ENCODE peak calls at places on chromosomes 7 and 10, in seven cellular contexts. Y is uterus, H is psoas muscle, E is cardiac muscle cell, X is stomach, P is foreskin fibroblast, J is hepatocyte. S is an unnamed sample.

GRCh38 chr7:155917836-155918385 is 105.6 kb upstream of the SHH start:
- DNase-seq in X (peak), E (no peak), Y (no peak), H (no peak), J (no peak), P (no peak), S (no peak)

GRCh38 chr10:102906507-102906906 is 11.6 kb upstream of the CNNM2 start:
- DNase-seq in E (no peak), H (no peak), X (no peak), Y (no peak), P (no peak), J (no peak), S (no peak)

GRCh38 chr10:103758294-103758681 is 97.1 kb downstream of the SH3PXD2A start:
- DNase-seq in P (peak), E (no peak), J (no peak), H (peak), X (no peak), Y (no peak), S (no peak)

GRCh38 chr10:76581685-76582084 is 1055.9 kb downstream of the KCNMA1 start:
- DNase-seq in X (no peak), E (no peak), H (no peak), P (no peak), J (no peak), Y (no peak), S (no peak)

GRCh38 chr10:91700273-91700672 is 67.4 kb upstream of the PPP1R3C start:
- DNase-seq in J (no peak), E (no peak), H (no peak), X (no peak), Y (no peak), P (peak), S (no peak)

GRCh38 chr10:110216942-110217341 is 9.5 kb downstream of the MXI1 start:
- DNase-seq in X (no peak), P (no peak), E (no peak), J (no peak), H (no peak), Y (no peak), S (no peak)

GRCh38 chr7:79420464-79420863 is 33.0 kb downstream of the MAGI2 start:
- DNase-seq in H (no peak), P (peak), Y (no peak), J (peak), X (no peak), E (no peak), S (peak)

GRCh38 chr7:25906003-25906402 is 246.0 kb upstream of the NFE2L3 start:
- DNase-seq in X (no peak), P (no peak), E (no peak), Y (no peak), J (no peak), H (no peak), S (no peak)

GRCh38 chr10:12768156-12768731 is 233.3 kb downstream of the CCDC3 start:
- DNase-seq in Y (no peak), E (no peak), X (no peak), P (no peak), J (no peak), H (no peak), S (no peak)

DNA sequence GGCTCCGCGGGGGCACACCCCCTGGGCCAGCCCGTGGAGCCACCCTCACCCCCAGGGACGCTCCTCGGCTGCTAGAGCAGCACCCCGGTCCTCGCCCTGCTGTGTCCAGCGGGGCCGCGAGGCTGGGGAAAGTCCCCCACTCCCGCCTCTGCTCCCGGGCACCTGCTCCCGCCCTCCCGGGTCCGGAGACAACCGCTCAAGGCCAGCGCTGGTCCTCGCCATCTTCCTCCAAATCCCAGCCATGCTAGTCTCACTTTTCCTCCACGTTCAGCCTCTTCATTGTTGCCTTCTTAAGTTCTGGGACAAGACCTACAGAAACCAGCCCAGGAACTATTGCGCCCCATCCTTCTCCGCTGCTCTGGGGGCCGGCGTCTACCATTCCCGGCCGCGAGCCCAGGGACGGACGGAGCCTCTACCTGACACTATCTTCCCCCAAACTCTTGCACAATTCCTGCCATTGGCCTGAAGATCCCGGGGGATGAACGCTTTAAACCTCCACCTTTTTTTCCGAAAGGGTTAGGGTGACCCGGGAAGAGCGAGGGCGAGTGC is 4.8 kb upstream of the KCP start:
- DNase-seq in H (no peak), P (no peak), E (no peak), J (no peak), Y (no peak), X (no peak), S (no peak)
- H3K4me3 ChIP-seq in H (peak), P (no peak), E (no peak), J (no peak), Y (peak), X (peak), S (no peak)

GRCh38 chr10:122530177-122530576 is 30.4 kb upstream of the DMBT1 start:
- DNase-seq in J (no peak), X (no peak), H (no peak), Y (no peak), P (no peak), E (no peak), S (no peak)

GRCh38 chr10:122526892-122527291 is 33.7 kb upstream of the DMBT1 start:
- DNase-seq in E (no peak), P (no peak), Y (no peak), H (no peak), X (no peak), J (peak), S (no peak)

GRCh38 chr10:122521011-122521410 is 39.5 kb upstream of the DMBT1 start:
- DNase-seq in J (no peak), X (no peak), P (peak), H (no peak), Y (no peak), E (no peak), S (no peak)

GRCh38 chr10:122524811-122525210 is 35.7 kb upstream of the DMBT1 start:
- DNase-seq in P (no peak), Y (no peak), X (no peak), J (no peak), H (no peak), E (no peak), S (no peak)

GRCh38 chr10:122525788-122526187 is 34.8 kb upstream of the DMBT1 start:
- DNase-seq in X (no peak), H (no peak), E (peak), Y (no peak), J (peak), P (no peak), S (no peak)
- TF ChIP-seq CTCF in X (peak), H (peak), E (peak), Y (peak), J (peak), P (no peak), S (peak)

DNA sequence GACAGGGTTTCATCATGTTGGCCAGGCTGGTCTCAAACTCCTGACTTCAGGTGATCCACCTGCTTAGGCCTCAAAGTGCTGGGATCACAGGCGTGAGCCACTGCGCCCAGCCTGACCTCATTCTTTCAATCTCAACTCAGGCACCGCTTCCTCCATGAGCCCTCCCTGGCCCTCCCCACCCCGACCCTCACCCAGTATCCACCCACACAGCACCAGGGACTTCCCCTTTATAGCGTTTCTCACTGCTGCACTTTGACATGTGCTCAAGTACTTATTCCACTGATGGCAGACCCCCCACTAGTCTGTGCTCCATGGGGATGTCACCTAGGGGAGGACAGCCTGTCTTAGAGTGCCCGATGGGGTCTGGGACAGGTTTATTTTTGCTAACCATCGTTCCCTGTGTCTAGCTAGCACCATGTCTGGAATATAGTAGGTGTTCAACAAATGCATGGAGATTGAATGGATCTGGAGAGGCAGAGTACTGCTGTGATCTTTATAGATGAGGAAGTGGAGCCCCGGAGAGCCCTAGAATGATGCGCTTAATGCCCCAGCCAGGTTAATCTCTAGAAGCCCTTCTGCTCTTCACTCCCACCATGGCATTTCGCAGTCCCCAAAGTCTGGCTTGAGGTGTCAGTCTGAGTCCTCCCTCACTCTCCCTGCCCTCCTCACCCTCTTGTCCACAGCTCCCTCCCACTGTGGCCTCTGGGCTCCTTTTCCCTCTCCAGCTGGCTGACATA is 258.8 kb downstream of the RPS24 start:
- DNase-seq in X (no peak), H (no peak), J (no peak), Y (no peak), E (no peak), P (no peak), S (no peak)
- H3K4me3 ChIP-seq in X (no peak), H (no peak), J (no peak), Y (no peak), E (no peak), P (no peak), S (no peak)

GRCh38 chr10:117740696-117741222 is 198.2 kb downstream of the EMX2 start:
- DNase-seq in E (no peak), J (no peak), H (no peak), Y (no peak), P (no peak), X (no peak), S (no peak)

GRCh38 chr10:117743517-117743916 is 201.0 kb downstream of the EMX2 start:
- DNase-seq in H (no peak), P (no peak), E (no peak), J (no peak), X (no peak), Y (no peak), S (no peak)

GRCh38 chr10:117745301-117745700 is 202.8 kb downstream of the EMX2 start:
- DNase-seq in E (no peak), J (no peak), X (no peak), H (no peak), P (no peak), Y (no peak), S (no peak)

GRCh38 chr10:117740088-117740487 is 197.5 kb downstream of the EMX2 start:
- DNase-seq in J (no peak), P (no peak), E (no peak), Y (no peak), H (no peak), X (no peak), S (no peak)

DNA sequence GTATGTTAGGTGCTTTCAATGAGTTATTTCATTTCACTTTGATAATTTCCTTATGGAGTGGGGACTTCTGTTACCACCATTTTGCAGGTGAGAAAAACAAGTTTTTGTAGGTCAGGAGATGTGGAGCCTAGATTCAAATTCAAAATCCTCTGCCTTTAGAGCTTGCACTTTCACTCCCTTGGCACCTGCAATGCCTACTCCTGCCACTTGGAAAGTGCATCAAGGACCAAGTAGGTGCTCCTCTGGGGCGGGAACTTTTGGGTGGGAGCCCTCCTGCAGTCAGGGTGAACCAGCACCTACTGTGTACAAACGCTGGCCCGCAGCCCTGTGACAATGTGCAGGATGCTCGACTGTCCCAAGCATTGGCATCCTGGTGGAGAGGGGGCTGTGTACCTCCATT is 199.0 kb downstream of the EMX2 start:
- DNase-seq in J (no peak), H (no peak), Y (no peak), P (no peak), E (no peak), X (no peak), S (no peak)
- TF ChIP-seq CTCF in J (no peak), H (no peak), Y (no peak), P (no peak), E (no peak), X (no peak), S (no peak)

DNA sequence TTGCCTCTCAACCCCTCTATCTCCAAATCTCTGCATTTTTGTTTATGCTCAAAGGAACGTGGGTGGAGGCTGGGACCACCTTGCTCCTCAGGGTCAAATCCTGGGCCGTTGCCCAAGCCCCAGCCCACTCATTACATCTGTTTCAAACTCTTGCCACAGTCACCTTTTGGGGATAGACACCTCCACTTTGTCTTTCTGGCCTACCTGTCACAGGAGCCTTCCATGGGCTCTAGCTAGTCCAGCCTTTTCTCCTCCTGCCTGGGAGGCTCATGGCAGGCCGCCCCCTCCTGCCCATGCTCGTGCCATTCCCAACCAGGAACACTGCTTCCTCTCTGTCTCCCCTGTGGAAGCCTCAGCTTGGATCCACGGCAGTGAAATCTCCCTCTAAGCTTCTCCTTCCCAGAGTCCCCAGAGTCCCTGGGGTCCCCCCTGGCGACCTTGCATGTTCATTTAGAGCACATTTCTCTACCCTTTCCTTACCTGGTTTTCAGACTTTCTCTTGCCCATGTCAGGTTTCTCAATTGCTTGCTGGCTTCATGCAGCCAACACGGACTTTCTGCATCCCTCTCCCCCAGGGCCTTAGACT is 2.5 kb upstream of the ADAMTS14 start:
- DNase-seq in Y (no peak), J (no peak), P (no peak), X (no peak), E (no peak), H (no peak), S (no peak)
- H3K4me3 ChIP-seq in Y (no peak), J (no peak), P (no peak), X (no peak), E (no peak), H (no peak), S (no peak)

GRCh38 chr7:157228864-157229422 is 90.2 kb downstream of the UBE3C start:
- DNase-seq in P (peak), Y (no peak), X (no peak), E (peak), J (peak), H (no peak), S (no peak)
- TF ChIP-seq CTCF in P (peak), Y (no peak), X (no peak), E (peak), J (peak), H (peak), S (peak)

DNA sequence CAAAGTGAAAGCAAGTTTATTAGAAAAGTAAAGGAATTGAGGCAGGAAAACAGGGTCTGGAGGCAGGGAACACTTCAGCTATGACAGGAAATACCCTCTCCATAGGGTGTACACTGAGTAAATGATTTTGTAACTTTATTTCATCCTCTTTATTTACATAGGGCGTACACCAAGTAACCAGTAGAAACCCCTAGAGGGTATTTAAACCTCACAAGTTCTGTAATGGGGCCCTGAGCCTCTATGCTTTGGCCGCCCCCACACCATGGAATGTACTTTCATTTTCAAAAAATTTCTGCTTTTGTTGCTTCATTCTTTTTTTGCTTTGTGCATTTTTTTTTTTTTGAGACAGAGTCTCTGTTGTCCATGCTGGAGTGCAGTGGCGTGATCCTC is 1.4 kb upstream of the PSMG3 start:
- DNase-seq in P (peak), X (no peak), J (peak), E (no peak), H (peak), Y (no peak), S (no peak)
- H3K4me3 ChIP-seq in P (peak), X (peak), J (peak), E (no peak), H (peak), Y (peak), S (peak)

GRCh38 chr7:94001396-94001795 is 2.8 kb downstream of the BET1 start:
- DNase-seq in J (no peak), H (no peak), P (no peak), Y (no peak), X (no peak), E (no peak), S (peak)

GRCh38 chr7:94008537-94008936 is 4.4 kb upstream of the BET1 start:
- DNase-seq in X (no peak), Y (no peak), E (no peak), H (no peak), J (no peak), P (peak), S (no peak)

GRCh38 chr7:94003446-94004023 is 620 bp downstream of the BET1 start:
- DNase-seq in X (no peak), P (peak), E (peak), H (no peak), Y (no peak), J (peak), S (no peak)

GRCh38 chr7:94005753-94006152 is 1.6 kb upstream of the BET1 start:
- DNase-seq in X (no peak), H (no peak), E (no peak), P (no peak), Y (no peak), J (no peak), S (no peak)

GRCh38 chr7:94004024-94004945 is at the start of gene BET1:
- DNase-seq in X (peak), J (peak), H (peak), E (peak), Y (peak), P (peak), S (peak)
- TF ChIP-seq CTCF in X (no peak), J (no peak), H (no peak), E (no peak), Y (no peak), P (no peak), S (no peak)

GRCh38 chr10:47024046-47024322 is 112.8 kb downstream of the PTPN20 start:
- DNase-seq in X (no peak), P (no peak), E (no peak), Y (no peak), J (no peak), H (no peak), S (no peak)

GRCh38 chr10:47026301-47027107 is 115.3 kb downstream of the PTPN20 start:
- DNase-seq in X (peak), H (peak), J (no peak), Y (peak), E (no peak), P (no peak), S (no peak)

GRCh38 chr10:47024399-47025252 is 113.4 kb downstream of the PTPN20 start:
- DNase-seq in P (peak), E (peak), H (peak), X (peak), J (peak), Y (peak), S (no peak)

GRCh38 chr10:47025540-47026300 is 114.5 kb downstream of the PTPN20 start:
- DNase-seq in H (peak), J (no peak), P (peak), E (no peak), X (peak), Y (peak), S (peak)

DNA sequence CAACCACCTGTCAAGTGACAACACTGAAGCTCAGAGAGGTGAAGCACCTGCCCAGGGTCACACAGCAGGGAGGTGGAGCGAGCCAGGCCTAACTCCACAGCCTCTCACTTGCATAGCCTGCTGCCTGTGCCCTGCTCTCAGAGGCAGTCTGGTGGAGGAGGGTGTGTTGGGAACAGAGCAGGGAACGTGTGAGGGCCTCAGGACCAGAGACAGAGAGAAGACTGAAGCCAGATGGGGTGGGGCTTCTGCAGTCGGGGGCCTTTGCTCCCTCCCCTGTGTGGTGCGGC is 114.0 kb downstream of the PTPN20 start:
- DNase-seq in H (no peak), P (no peak), J (no peak), E (no peak), Y (no peak), X (peak), S (no peak)
- H3K4me3 ChIP-seq in H (no peak), P (no peak), J (no peak), E (no peak), Y (no peak), X (no peak), S (no peak)